ENCODE peak calls at places on chromosomes 12 and 14, in five cellular contexts. W is GM23248, Y is prostate gland, K is left lung, F is K562. S is an unnamed sample.

GRCh38 chr12:48071808-48072207 is 34.1 kb downstream of the SENP1 start:
- DNase-seq in W (no peak), Y (no peak), K (no peak), F (no peak), S (no peak)

GRCh38 chr14:35155962-35156361 is 33.6 kb downstream of the PRORP start:
- DNase-seq in W (peak; percentile 40), Y (no peak), K (no peak), F (no peak), S (no peak)

GRCh38 chr12:2624543-2625266 is 170.1 kb upstream of the FKBP4 start:
- DNase-seq in W (peak; percentile 73), Y (no peak), K (no peak), F (peak; percentile 36), S (no peak)

GRCh38 chr14:74504412-74504811 is 10.8 kb downstream of the ISCA2 start:
- DNase-seq in W (no peak), Y (no peak), K (no peak), F (no peak), S (no peak)

GRCh38 chr12:6197996-6198395 is 2.2 kb upstream of the CD9 start:
- DNase-seq in W (no peak), Y (peak; percentile 54), K (peak; percentile 40), F (no peak), S (no peak)

GRCh38 chr12:14937689-14938088 is 648 bp downstream of the ERP27 start:
- DNase-seq in W (no peak), Y (no peak), K (no peak), F (no peak), S (no peak)

GRCh38 chr12:109951751-109952150 is 44.4 kb downstream of the GIT2 start:
- DNase-seq in W (peak; percentile 58), Y (no peak), K (no peak), F (no peak), S (peak; percentile 66)

GRCh38 chr12:27018071-27018470 is 3.9 kb upstream of the TM7SF3 start:
- DNase-seq in W (no peak), Y (no peak), K (no peak), F (no peak), S (no peak)

GRCh38 chr12:124539084-124540041 is 28.0 kb downstream of the NCOR2 start:
- DNase-seq in W (peak; percentile 41), Y (no peak), K (peak; percentile 71), F (no peak), S (no peak)

GRCh38 chr14:21133896-21134295 is 22.0 kb downstream of the OR5AU1 start:
- DNase-seq in W (no peak), Y (no peak), K (no peak), F (no peak), S (no peak)

GRCh38 chr14:78997811-78998210 is 827.6 kb downstream of the NRXN3 start:
- DNase-seq in W (peak; percentile 34), Y (peak; percentile 21), K (no peak), F (no peak), S (no peak)

GRCh38 chr14:91237219-91237618 is 7.3 kb downstream of the GPR68 start:
- DNase-seq in W (peak; percentile 92), Y (no peak), K (no peak), F (no peak), S (no peak)

GRCh38 chr14:35669782-35670181 is 135.8 kb downstream of the INSM2 start:
- DNase-seq in W (peak; percentile 56), Y (peak; percentile 56), K (no peak), F (no peak), S (no peak)

GRCh38 chr12:5013206-5013830 is 30.4 kb upstream of the KCNA5 start:
- DNase-seq in W (no peak), Y (no peak), K (no peak), F (no peak), S (no peak)

GRCh38 chr12:95699579-95699978 is 91.0 kb downstream of the NTN4 start:
- DNase-seq in W (no peak), Y (no peak), K (no peak), F (no peak), S (no peak)

GRCh38 chr12:68154768-68155167 is 4.8 kb downstream of the IFNG start:
- DNase-seq in W (no peak), Y (no peak), K (no peak), F (no peak), S (no peak)

GRCh38 chr12:51307655-51308593 is 16.1 kb downstream of the BIN2 start:
- DNase-seq in W (peak; percentile 94), Y (peak; percentile 5), K (no peak), F (peak; percentile 22), S (no peak)

GRCh38 chr14:74290415-74290814 is 12.3 kb downstream of the ABCD4 start:
- DNase-seq in W (peak; percentile 34), Y (no peak), K (no peak), F (peak; percentile 51), S (no peak)

GRCh38 chr12:113899042-113899843 is 66.9 kb downstream of the RBM19 start:
- DNase-seq in W (no peak), Y (no peak), K (no peak), F (no peak), S (no peak)

GRCh38 chr14:28102814-28103213 is 663.8 kb upstream of the FOXG1 start:
- DNase-seq in W (no peak), Y (no peak), K (no peak), F (no peak), S (no peak)

GRCh38 chr12:81086342-81086741 is 8.5 kb downstream of the ACSS3 start:
- DNase-seq in W (no peak), Y (no peak), K (no peak), F (no peak), S (peak; percentile 57)

GRCh38 chr12:66165141-66165540 is 4.7 kb downstream of the TMBIM4 start:
- DNase-seq in W (no peak), Y (no peak), K (no peak), F (no peak), S (no peak)
- H3K9me3 ChIP-seq in W (no peaks in the 10 kb centered on the region), Y (no peaks in the 10 kb centered on the region), K (no peaks in the 10 kb centered on the region), F (no peaks in the 10 kb centered on the region), S (no peaks in the 10 kb centered on the region)

GRCh38 chr12:127257366-127257935 is 1009.5 kb upstream of the TMEM132C start:
- DNase-seq in W (peak; percentile 80), Y (no peak), K (no peak), F (no peak), S (no peak)

GRCh38 chr12:127262658-127263057 is 1004.3 kb upstream of the TMEM132C start:
- DNase-seq in W (no peak), Y (no peak), K (no peak), F (no peak), S (no peak)

GRCh38 chr12:127263621-127264020 is 1003.3 kb upstream of the TMEM132C start:
- DNase-seq in W (no peak), Y (no peak), K (no peak), F (no peak), S (no peak)

GRCh38 chr12:127260531-127260930 is 1006.4 kb upstream of the TMEM132C start:
- DNase-seq in W (peak; percentile 79), Y (no peak), K (no peak), F (no peak), S (no peak)

GRCh38 chr12:127260959-127261358 is 1006.0 kb upstream of the TMEM132C start:
- DNase-seq in W (peak; percentile 20), Y (no peak), K (no peak), F (no peak), S (no peak)
- H3K9me3 ChIP-seq in W (no peaks in the 10 kb centered on the region), Y (no peaks in the 10 kb centered on the region), K (no peaks in the 10 kb centered on the region), F (no peaks in the 10 kb centered on the region), S (no peaks in the 10 kb centered on the region)

DNA sequence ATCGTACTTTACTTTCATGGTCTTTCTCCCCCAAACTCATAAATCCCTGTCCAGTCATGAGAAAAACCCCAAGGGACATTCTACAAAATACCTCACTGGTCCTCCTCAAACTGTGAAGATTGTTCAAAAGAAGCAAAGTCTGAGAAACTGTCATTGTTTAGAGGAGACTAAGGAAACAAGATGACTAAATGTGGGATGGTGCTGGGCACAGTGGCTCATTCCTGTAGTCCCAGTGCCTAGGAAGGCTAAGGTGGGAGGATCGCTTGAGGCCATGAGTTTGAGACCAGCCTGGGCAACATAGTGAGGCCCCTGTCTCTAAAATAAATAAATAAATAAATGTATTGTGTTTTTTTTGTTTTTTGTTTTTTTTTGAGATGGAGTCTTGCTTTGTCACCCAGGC is 74.2 kb upstream of the SCAF11 start:
- DNase-seq in W (no peak), Y (no peak), K (no peak), F (no peak), S (no peak)
- H3K9me3 ChIP-seq in W (no peaks in the 10 kb centered on the region), Y (no peaks in the 10 kb centered on the region), K (no peaks in the 10 kb centered on the region), F (no peaks in the 10 kb centered on the region), S (no peaks in the 10 kb centered on the region)

GRCh38 chr12:97639702-97640101 is 177.1 kb downstream of the RMST start:
- DNase-seq in W (no peak), Y (no peak), K (no peak), F (no peak), S (no peak)

GRCh38 chr12:97640826-97641225 is 178.2 kb downstream of the RMST start:
- DNase-seq in W (no peak), Y (no peak), K (no peak), F (no peak), S (no peak)

GRCh38 chr12:97642906-97643305 is 180.3 kb downstream of the RMST start:
- DNase-seq in W (no peak), Y (no peak), K (no peak), F (no peak), S (no peak)

DNA sequence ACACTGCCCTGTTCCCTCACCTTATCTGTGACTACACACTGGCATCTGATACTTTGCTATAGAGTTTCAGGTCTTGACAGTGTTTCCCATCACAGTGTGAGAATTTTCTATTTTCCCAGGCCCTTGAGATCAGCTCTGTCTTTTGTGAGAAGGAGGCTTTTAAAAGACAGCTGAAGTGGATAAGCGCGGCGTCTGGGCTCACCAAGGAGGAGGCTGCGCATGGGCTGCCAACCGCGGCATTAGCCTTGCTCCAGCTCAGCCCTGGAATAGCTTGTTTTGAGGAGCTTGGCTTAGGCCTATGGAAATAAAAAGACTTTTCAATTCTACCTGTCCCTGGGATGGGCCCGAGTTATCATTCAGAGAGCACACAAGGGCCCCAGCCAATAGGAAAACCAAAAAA is 181.4 kb downstream of the RMST start:
- DNase-seq in W (no peak), Y (no peak), K (no peak), F (no peak), S (no peak)
- H3K9me3 ChIP-seq in W (no peaks in the 10 kb centered on the region), Y (no peaks in the 10 kb centered on the region), K (no peaks in the 10 kb centered on the region), F (peaks cover 2% of the 10 kb centered on the region), S (no peaks in the 10 kb centered on the region)

DNA sequence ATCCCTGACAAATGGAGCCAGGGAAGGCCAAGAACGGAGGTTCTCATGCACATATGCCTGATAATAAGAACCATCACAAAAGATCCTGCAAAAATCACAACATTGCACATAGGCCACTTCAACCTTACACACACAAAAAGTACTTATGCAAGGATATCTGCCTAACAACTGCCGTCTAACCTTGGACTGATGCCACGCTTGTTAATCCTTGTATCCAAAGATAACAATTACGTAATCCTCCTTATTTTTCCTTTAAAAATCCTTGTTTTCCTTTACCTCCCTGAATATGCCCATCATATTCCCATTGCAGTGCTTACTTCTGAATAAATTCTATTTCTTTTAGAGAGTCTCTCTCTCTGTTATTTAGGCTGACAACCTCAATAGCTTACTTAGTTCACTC is 59.5 kb downstream of the TMEM116 start:
- DNase-seq in W (no peak), Y (no peak), K (no peak), F (no peak), S (no peak)
- H3K9me3 ChIP-seq in W (no peaks in the 10 kb centered on the region), Y (no peaks in the 10 kb centered on the region), K (no peaks in the 10 kb centered on the region), F (peaks cover 8% of the 10 kb centered on the region), S (no peaks in the 10 kb centered on the region)

GRCh38 chr14:41488401-41488800 is 118.3 kb upstream of the LRFN5 start:
- DNase-seq in W (no peak), Y (no peak), K (no peak), F (no peak), S (no peak)
- H3K9me3 ChIP-seq in W (no peaks in the 10 kb centered on the region), Y (no peaks in the 10 kb centered on the region), K (no peaks in the 10 kb centered on the region), F (no peaks in the 10 kb centered on the region), S (no peaks in the 10 kb centered on the region)

S was measured in right lobe of liver.